ENCODE peak calls at places on chromosomes 3 and 15, in nine cellular contexts. P, I, U, Y, G, S, R, D and V are unnamed samples.

GRCh38 chr3:127525373-127525772 is 65.2 kb downstream of the TPRA1 start:
- DNase-seq in P (no peak), I (no peak), U (no peak), Y (no peak), G (no peak), S (no peak), R (no peak), D (no peak), V (no peak)

GRCh38 chr3:14138109-14138877 is 13.4 kb downstream of the TMEM43 start:
- DNase-seq in P (no peak), I (no peak), U (no peak), Y (no peak), G (no peak), S (no peak), R (no peak), D (no peak), V (peak)

GRCh38 chr3:165669967-165670366 is 167.3 kb downstream of the BCHE start:
- DNase-seq in P (no peak), I (no peak), U (no peak), Y (no peak), G (no peak), S (no peak), R (no peak), D (no peak), V (no peak)

GRCh38 chr15:31456329-31457060 is 129.9 kb downstream of the KLF13 start:
- DNase-seq in P (no peak), I (no peak), U (no peak), Y (no peak), G (no peak), S (no peak), R (no peak), D (no peak), V (no peak)

GRCh38 chr3:183038221-183038620 is 57.9 kb upstream of the DCUN1D1 start:
- DNase-seq in P (no peak), I (no peak), U (no peak), Y (no peak), G (no peak), S (no peak), R (no peak), D (no peak), V (no peak)

GRCh38 chr15:67072951-67073350 is 7.5 kb downstream of the SMAD3 start:
- DNase-seq in P (no peak), I (no peak), U (no peak), Y (no peak), G (no peak), S (no peak), R (no peak), D (no peak), V (no peak)

GRCh38 chr15:29675791-29676301 is 146.4 kb downstream of the TJP1 start:
- DNase-seq in P (no peak), I (no peak), U (no peak), Y (no peak), G (no peak), S (no peak), R (no peak), D (no peak), V (no peak)

GRCh38 chr3:190855151-190855550 is 7.3 kb downstream of the GMNC start:
- DNase-seq in P (no peak), I (no peak), U (no peak), Y (no peak), G (no peak), S (no peak), R (no peak), D (no peak), V (no peak)

GRCh38 chr3:43214616-43215015 is 71.7 kb upstream of the SNRK start:
- DNase-seq in P (no peak), I (no peak), U (no peak), Y (no peak), G (no peak), S (no peak), R (no peak), D (no peak), V (no peak)

GRCh38 chr3:69665026-69665739 is 74.1 kb upstream of the MITF start:
- DNase-seq in P (no peak), I (no peak), U (no peak), Y (no peak), G (no peak), S (peak), R (no peak), D (no peak), V (no peak)